ENCODE peak calls at places on chromosomes 12 and 14, in six cellular contexts. B is tibial artery, C is GM04504, U is NCI-H1048, A is mammary epithelial cell, W is mesendoderm. J is an unnamed sample.
A peak's percentile ranks its signal among the peaks of the same experiment; 100 is the strongest.

GRCh38 chr14:103680491-103681231 is 34.6 kb downstream of the XRCC3 start:
- DNase-seq in U (no peak), A (no peak), C (no peak), B (no peak), W (no peak), J (no peak)

GRCh38 chr12:33794954-33795353 is 227.3 kb upstream of the ALG10 start:
- DNase-seq in B (no peak), W (no peak), A (no peak), C (no peak), U (no peak), J (no peak)

GRCh38 chr12:78562358-78563205 is 302.0 kb upstream of the SYT1 start:
- DNase-seq in U (no peak), A (peak; percentile 9), B (no peak), C (no peak), W (peak; percentile 54), J (no peak)

GRCh38 chr12:54428050-54429013 is 9.3 kb upstream of the ITGA5 start:
- DNase-seq in C (no peak), U (no peak), B (peak; percentile 95), A (peak; percentile 77), W (no peak), J (peak; percentile 71)

GRCh38 chr12:52423661-52424503 is 10.3 kb downstream of the KRT75 start:
- DNase-seq in A (no peak), B (no peak), U (no peak), C (no peak), W (no peak), J (no peak)

GRCh38 chr12:76588881-76589565 is 29.5 kb upstream of the OSBPL8 start:
- DNase-seq in U (no peak), C (peak; percentile 84), W (no peak), A (peak; percentile 63), B (no peak), J (peak; percentile 58)

GRCh38 chr12:1668833-1669543 is 21.9 kb upstream of the ADIPOR2 start:
- DNase-seq in C (no peak), A (no peak), U (no peak), B (no peak), W (no peak), J (no peak)

GRCh38 chr12:39380090-39380489 is 62.8 kb downstream of the KIF21A start:
- DNase-seq in A (no peak), W (no peak), U (no peak), C (no peak), B (no peak), J (no peak)

GRCh38 chr12:57700317-57700716 is 6.4 kb downstream of the OS9 start:
- DNase-seq in C (no peak), U (no peak), A (no peak), W (no peak), B (no peak), J (no peak)

J was measured in AG08395.